ENCODE peak calls at places on chromosome 1, in eight cellular contexts. One of them, this sample, is unnamed.

GRCh38 chr1:61782771-61783170 is 40.5 kb downstream of the PATJ start:
- DNase-seq in left ventricle myocardium inferior: no peak
- DNase-seq in retinal pigment epithelial cell: no peak
- DNase-seq in CD8-positive, alpha-beta T cell: peak
- DNase-seq in OCI-LY7: no peak
- DNase-seq in tibial nerve: no peak
- DNase-seq in RWPE1: no peak
- DNase-seq in HFF-Myc: no peak
- DNase-seq in this sample: no peak

GRCh38 chr1:56189946-56190920 is 389.1 kb downstream of the PLPP3 start:
- DNase-seq in left ventricle myocardium inferior: no peak
- DNase-seq in OCI-LY7: peak
- DNase-seq in retinal pigment epithelial cell: peak
- DNase-seq in CD8-positive, alpha-beta T cell: no peak
- DNase-seq in RWPE1: no peak
- DNase-seq in HFF-Myc: no peak
- DNase-seq in tibial nerve: no peak
- DNase-seq in this sample: no peak

GRCh38 chr1:26555550-26555981 is 26.0 kb downstream of the RPS6KA1 start:
- DNase-seq in CD8-positive, alpha-beta T cell: no peak
- DNase-seq in tibial nerve: no peak
- DNase-seq in RWPE1: no peak
- DNase-seq in HFF-Myc: no peak
- DNase-seq in retinal pigment epithelial cell: no peak
- DNase-seq in OCI-LY7: no peak
- DNase-seq in left ventricle myocardium inferior: no peak
- DNase-seq in this sample: no peak

GRCh38 chr1:89286549-89287181 is 14.0 kb upstream of the GBP5 start:
- DNase-seq in RWPE1: no peak
- DNase-seq in OCI-LY7: no peak
- DNase-seq in retinal pigment epithelial cell: no peak
- DNase-seq in CD8-positive, alpha-beta T cell: no peak
- DNase-seq in left ventricle myocardium inferior: no peak
- DNase-seq in HFF-Myc: no peak
- DNase-seq in tibial nerve: no peak
- DNase-seq in this sample: no peak

GRCh38 chr1:98001764-98002163 is 80.9 kb upstream of the DPYD start:
- DNase-seq in tibial nerve: no peak
- DNase-seq in OCI-LY7: no peak
- DNase-seq in HFF-Myc: no peak
- DNase-seq in RWPE1: no peak
- DNase-seq in CD8-positive, alpha-beta T cell: no peak
- DNase-seq in retinal pigment epithelial cell: no peak
- DNase-seq in left ventricle myocardium inferior: no peak
- DNase-seq in this sample: no peak

GRCh38 chr1:1235016-1235744 is 3.1 kb downstream of the B3GALT6 start:
- DNase-seq in HFF-Myc: no peak
- DNase-seq in retinal pigment epithelial cell: no peak
- DNase-seq in left ventricle myocardium inferior: no peak
- DNase-seq in CD8-positive, alpha-beta T cell: no peak
- DNase-seq in tibial nerve: no peak
- DNase-seq in OCI-LY7: no peak
- DNase-seq in RWPE1: no peak
- DNase-seq in this sample: no peak

GRCh38 chr1:229714964-229715603 is 89.0 kb downstream of the URB2 start:
- DNase-seq in HFF-Myc: no peak
- DNase-seq in tibial nerve: no peak
- DNase-seq in CD8-positive, alpha-beta T cell: no peak
- DNase-seq in retinal pigment epithelial cell: no peak
- DNase-seq in left ventricle myocardium inferior: no peak
- DNase-seq in OCI-LY7: peak
- DNase-seq in RWPE1: peak
- DNase-seq in this sample: no peak

GRCh38 chr1:22143065-22143514 is at the start of gene WNT4:
- DNase-seq in left ventricle myocardium inferior: no peak
- DNase-seq in retinal pigment epithelial cell: no peak
- DNase-seq in RWPE1: peak
- DNase-seq in OCI-LY7: peak
- DNase-seq in HFF-Myc: no peak
- DNase-seq in tibial nerve: no peak
- DNase-seq in CD8-positive, alpha-beta T cell: no peak
- DNase-seq in this sample: no peak

GRCh38 chr1:53574621-53575020 is 115.4 kb downstream of the DMRTB1 start:
- DNase-seq in RWPE1: no peak
- DNase-seq in tibial nerve: no peak
- DNase-seq in OCI-LY7: no peak
- DNase-seq in HFF-Myc: no peak
- DNase-seq in CD8-positive, alpha-beta T cell: no peak
- DNase-seq in retinal pigment epithelial cell: no peak
- DNase-seq in left ventricle myocardium inferior: no peak
- DNase-seq in this sample: peak

GRCh38 chr1:153741946-153742345 is 14.1 kb downstream of the INTS3 start:
- DNase-seq in HFF-Myc: no peak
- DNase-seq in OCI-LY7: no peak
- DNase-seq in RWPE1: no peak
- DNase-seq in left ventricle myocardium inferior: no peak
- DNase-seq in CD8-positive, alpha-beta T cell: no peak
- DNase-seq in tibial nerve: no peak
- DNase-seq in retinal pigment epithelial cell: no peak
- DNase-seq in this sample: no peak

GRCh38 chr1:208198271-208198670 is 45.9 kb downstream of the PLXNA2 start:
- DNase-seq in RWPE1: no peak
- DNase-seq in HFF-Myc: no peak
- DNase-seq in CD8-positive, alpha-beta T cell: no peak
- DNase-seq in OCI-LY7: no peak
- DNase-seq in retinal pigment epithelial cell: no peak
- DNase-seq in left ventricle myocardium inferior: no peak
- DNase-seq in tibial nerve: no peak
- DNase-seq in this sample: no peak

GRCh38 chr1:238281418-238281817 is 390.7 kb upstream of the ZP4 start:
- DNase-seq in CD8-positive, alpha-beta T cell: no peak
- DNase-seq in left ventricle myocardium inferior: no peak
- DNase-seq in RWPE1: no peak
- DNase-seq in retinal pigment epithelial cell: peak
- DNase-seq in tibial nerve: no peak
- DNase-seq in HFF-Myc: no peak
- DNase-seq in OCI-LY7: no peak
- DNase-seq in this sample: no peak

GRCh38 chr1:40530735-40531380 is 579 bp upstream of the ZNF684 start:
- DNase-seq in HFF-Myc: no peak
- DNase-seq in retinal pigment epithelial cell: no peak
- DNase-seq in OCI-LY7: no peak
- DNase-seq in CD8-positive, alpha-beta T cell: no peak
- DNase-seq in RWPE1: peak
- DNase-seq in tibial nerve: no peak
- DNase-seq in left ventricle myocardium inferior: no peak
- DNase-seq in this sample: no peak

GRCh38 chr1:29747136-29747670 is 510.9 kb downstream of the PTPRU start:
- DNase-seq in retinal pigment epithelial cell: no peak
- DNase-seq in tibial nerve: no peak
- DNase-seq in CD8-positive, alpha-beta T cell: no peak
- DNase-seq in OCI-LY7: no peak
- DNase-seq in left ventricle myocardium inferior: no peak
- DNase-seq in RWPE1: no peak
- DNase-seq in HFF-Myc: no peak
- DNase-seq in this sample: no peak

GRCh38 chr1:226873771-226874578 is 3.6 kb downstream of the PSEN2 start:
- DNase-seq in CD8-positive, alpha-beta T cell: no peak
- DNase-seq in retinal pigment epithelial cell: no peak
- DNase-seq in RWPE1: no peak
- DNase-seq in left ventricle myocardium inferior: no peak
- DNase-seq in tibial nerve: no peak
- DNase-seq in HFF-Myc: no peak
- DNase-seq in OCI-LY7: no peak
- DNase-seq in this sample: no peak

GRCh38 chr1:64343105-64343960 is 126.6 kb upstream of the CACHD1 start:
- DNase-seq in HFF-Myc: peak
- DNase-seq in left ventricle myocardium inferior: no peak
- DNase-seq in CD8-positive, alpha-beta T cell: no peak
- DNase-seq in retinal pigment epithelial cell: peak
- DNase-seq in tibial nerve: no peak
- DNase-seq in RWPE1: peak
- DNase-seq in OCI-LY7: no peak
- DNase-seq in this sample: no peak

GRCh38 chr1:42311138-42311537 is 23.9 kb downstream of the FOXJ3 start:
- DNase-seq in OCI-LY7: no peak
- DNase-seq in RWPE1: no peak
- DNase-seq in retinal pigment epithelial cell: no peak
- DNase-seq in CD8-positive, alpha-beta T cell: no peak
- DNase-seq in HFF-Myc: no peak
- DNase-seq in tibial nerve: no peak
- DNase-seq in left ventricle myocardium inferior: no peak
- DNase-seq in this sample: no peak

GRCh38 chr1:230005040-230005439 is 62.0 kb upstream of the GALNT2 start:
- DNase-seq in tibial nerve: no peak
- DNase-seq in CD8-positive, alpha-beta T cell: no peak
- DNase-seq in RWPE1: no peak
- DNase-seq in retinal pigment epithelial cell: peak
- DNase-seq in OCI-LY7: no peak
- DNase-seq in left ventricle myocardium inferior: no peak
- DNase-seq in HFF-Myc: no peak
- DNase-seq in this sample: no peak

GRCh38 chr1:220516722-220517042 is 11.3 kb upstream of the MARK1 start:
- DNase-seq in OCI-LY7: no peak
- DNase-seq in CD8-positive, alpha-beta T cell: no peak
- DNase-seq in HFF-Myc: no peak
- DNase-seq in RWPE1: no peak
- DNase-seq in tibial nerve: no peak
- DNase-seq in retinal pigment epithelial cell: no peak
- DNase-seq in left ventricle myocardium inferior: no peak
- DNase-seq in this sample: no peak

GRCh38 chr1:11948822-11949458 is 14.4 kb downstream of the PLOD1 start:
- DNase-seq in HFF-Myc: no peak
- DNase-seq in RWPE1: peak
- DNase-seq in CD8-positive, alpha-beta T cell: no peak
- DNase-seq in OCI-LY7: peak
- DNase-seq in tibial nerve: no peak
- DNase-seq in retinal pigment epithelial cell: no peak
- DNase-seq in left ventricle myocardium inferior: no peak
- DNase-seq in this sample: no peak

GRCh38 chr1:53367503-53368313 is 39.8 kb upstream of the LRP8 start:
- DNase-seq in OCI-LY7: peak
- DNase-seq in tibial nerve: no peak
- DNase-seq in left ventricle myocardium inferior: no peak
- DNase-seq in retinal pigment epithelial cell: no peak
- DNase-seq in HFF-Myc: no peak
- DNase-seq in CD8-positive, alpha-beta T cell: peak
- DNase-seq in RWPE1: no peak
- DNase-seq in this sample: peak

GRCh38 chr1:231035799-231036198 is 4.3 kb downstream of the FAM89A start:
- DNase-seq in CD8-positive, alpha-beta T cell: no peak
- DNase-seq in HFF-Myc: no peak
- DNase-seq in left ventricle myocardium inferior: no peak
- DNase-seq in OCI-LY7: no peak
- DNase-seq in tibial nerve: no peak
- DNase-seq in RWPE1: no peak
- DNase-seq in retinal pigment epithelial cell: no peak
- DNase-seq in this sample: no peak

GRCh38 chr1:107965112-107965991 is at the start of gene VAV3:
- DNase-seq in OCI-LY7: peak
- DNase-seq in retinal pigment epithelial cell: peak
- DNase-seq in left ventricle myocardium inferior: peak
- DNase-seq in HFF-Myc: peak
- DNase-seq in CD8-positive, alpha-beta T cell: peak
- DNase-seq in tibial nerve: peak
- DNase-seq in RWPE1: peak
- DNase-seq in this sample: peak

GRCh38 chr1:19234224-19234623 is 17.1 kb downstream of the EMC1 start:
- DNase-seq in tibial nerve: no peak
- DNase-seq in HFF-Myc: no peak
- DNase-seq in CD8-positive, alpha-beta T cell: no peak
- DNase-seq in OCI-LY7: no peak
- DNase-seq in retinal pigment epithelial cell: no peak
- DNase-seq in RWPE1: no peak
- DNase-seq in left ventricle myocardium inferior: no peak
- DNase-seq in this sample: no peak

GRCh38 chr1:19229229-19229628 is 19.2 kb upstream of the UBR4 start:
- DNase-seq in tibial nerve: no peak
- DNase-seq in left ventricle myocardium inferior: no peak
- DNase-seq in OCI-LY7: no peak
- DNase-seq in CD8-positive, alpha-beta T cell: no peak
- DNase-seq in HFF-Myc: no peak
- DNase-seq in RWPE1: no peak
- DNase-seq in retinal pigment epithelial cell: no peak
- DNase-seq in this sample: no peak

GRCh38 chr1:19229828-19230325 is 19.8 kb upstream of the UBR4 start:
- DNase-seq in HFF-Myc: no peak
- DNase-seq in CD8-positive, alpha-beta T cell: no peak
- DNase-seq in tibial nerve: no peak
- DNase-seq in OCI-LY7: no peak
- DNase-seq in left ventricle myocardium inferior: no peak
- DNase-seq in retinal pigment epithelial cell: no peak
- DNase-seq in RWPE1: no peak
- DNase-seq in this sample: no peak

GRCh38 chr1:19232526-19232851 is 18.8 kb downstream of the EMC1 start:
- DNase-seq in left ventricle myocardium inferior: peak
- DNase-seq in RWPE1: no peak
- DNase-seq in tibial nerve: no peak
- DNase-seq in retinal pigment epithelial cell: no peak
- DNase-seq in CD8-positive, alpha-beta T cell: no peak
- DNase-seq in OCI-LY7: no peak
- DNase-seq in HFF-Myc: no peak
- DNase-seq in this sample: no peak
- TF ChIP-seq CTCF in left ventricle myocardium inferior: peak
- TF ChIP-seq CTCF in RWPE1: no peak
- TF ChIP-seq CTCF in tibial nerve: no peak
- TF ChIP-seq CTCF in retinal pigment epithelial cell: peak
- TF ChIP-seq CTCF in CD8-positive, alpha-beta T cell: no peak
- TF ChIP-seq CTCF in OCI-LY7: peak
- TF ChIP-seq CTCF in HFF-Myc: peak
- TF ChIP-seq CTCF in this sample: no peak

GRCh38 chr1:195501118-195501517 is 1107.1 kb downstream of the KCNT2 start:
- DNase-seq in RWPE1: no peak
- DNase-seq in HFF-Myc: no peak
- DNase-seq in OCI-LY7: no peak
- DNase-seq in CD8-positive, alpha-beta T cell: no peak
- DNase-seq in left ventricle myocardium inferior: no peak
- DNase-seq in retinal pigment epithelial cell: no peak
- DNase-seq in tibial nerve: no peak
- DNase-seq in this sample: no peak

GRCh38 chr1:195495720-195496635 is 1112.3 kb downstream of the KCNT2 start:
- DNase-seq in OCI-LY7: no peak
- DNase-seq in RWPE1: no peak
- DNase-seq in CD8-positive, alpha-beta T cell: no peak
- DNase-seq in left ventricle myocardium inferior: no peak
- DNase-seq in tibial nerve: no peak
- DNase-seq in retinal pigment epithelial cell: no peak
- DNase-seq in HFF-Myc: no peak
- DNase-seq in this sample: no peak
- TF ChIP-seq CTCF in OCI-LY7: no peak
- TF ChIP-seq CTCF in RWPE1: no peak
- TF ChIP-seq CTCF in CD8-positive, alpha-beta T cell: no peak
- TF ChIP-seq CTCF in left ventricle myocardium inferior: no peak
- TF ChIP-seq CTCF in tibial nerve: no peak
- TF ChIP-seq CTCF in retinal pigment epithelial cell: no peak
- TF ChIP-seq CTCF in HFF-Myc: no peak
- TF ChIP-seq CTCF in this sample: no peak

GRCh38 chr1:211648980-211649934 is 26.2 kb downstream of the NEK2 start:
- DNase-seq in left ventricle myocardium inferior: peak
- DNase-seq in RWPE1: no peak
- DNase-seq in retinal pigment epithelial cell: no peak
- DNase-seq in HFF-Myc: no peak
- DNase-seq in tibial nerve: no peak
- DNase-seq in CD8-positive, alpha-beta T cell: no peak
- DNase-seq in OCI-LY7: peak
- DNase-seq in this sample: no peak
- TF ChIP-seq CTCF in left ventricle myocardium inferior: peak
- TF ChIP-seq CTCF in RWPE1: peak
- TF ChIP-seq CTCF in retinal pigment epithelial cell: peak
- TF ChIP-seq CTCF in HFF-Myc: peak
- TF ChIP-seq CTCF in tibial nerve: peak
- TF ChIP-seq CTCF in CD8-positive, alpha-beta T cell: peak
- TF ChIP-seq CTCF in OCI-LY7: peak
- TF ChIP-seq CTCF in this sample: no peak

GRCh38 chr1:171405391-171405714 is 80.0 kb upstream of the PRRC2C start:
- DNase-seq in RWPE1: no peak
- DNase-seq in HFF-Myc: no peak
- DNase-seq in CD8-positive, alpha-beta T cell: no peak
- DNase-seq in retinal pigment epithelial cell: no peak
- DNase-seq in left ventricle myocardium inferior: no peak
- DNase-seq in tibial nerve: no peak
- DNase-seq in OCI-LY7: no peak
- DNase-seq in this sample: no peak
- TF ChIP-seq CTCF in RWPE1: no peak
- TF ChIP-seq CTCF in HFF-Myc: no peak
- TF ChIP-seq CTCF in CD8-positive, alpha-beta T cell: no peak
- TF ChIP-seq CTCF in retinal pigment epithelial cell: no peak
- TF ChIP-seq CTCF in left ventricle myocardium inferior: no peak
- TF ChIP-seq CTCF in tibial nerve: no peak
- TF ChIP-seq CTCF in OCI-LY7: peak
- TF ChIP-seq CTCF in this sample: no peak